ENCODE peak calls at places on chromosome 3, in eight cellular contexts. V, E, B, F, A, O, N and Q are unnamed samples.

GRCh38 chr3:58088501-58088900 is 80.3 kb downstream of the FLNB start:
- DNase-seq in V (no peak), E (no peak), B (no peak), F (no peak), A (no peak), O (no peak), N (no peak), Q (no peak)

GRCh38 chr3:141646760-141647561 is 91.1 kb upstream of the RNF7 start:
- DNase-seq in V (peak), E (peak), B (no peak), F (peak), A (peak), O (no peak), N (no peak), Q (peak)

GRCh38 chr3:139764936-139765335 is 87.2 kb upstream of the NMNAT3 start:
- DNase-seq in V (peak), E (peak), B (no peak), F (no peak), A (no peak), O (no peak), N (no peak), Q (peak)

GRCh38 chr3:129503387-129504010 is 24.9 kb upstream of the RHO start:
- DNase-seq in V (no peak), E (peak), B (no peak), F (no peak), A (no peak), O (no peak), N (no peak), Q (no peak)

GRCh38 chr3:192005989-192006388 is 545.0 kb downstream of the PYDC2 start:
- DNase-seq in V (no peak), E (no peak), B (no peak), F (no peak), A (no peak), O (no peak), N (no peak), Q (no peak)

GRCh38 chr3:143171141-143171651 is 51.6 kb downstream of the CHST2 start:
- DNase-seq in V (peak), E (no peak), B (no peak), F (no peak), A (no peak), O (no peak), N (no peak), Q (no peak)

GRCh38 chr3:21509706-21510105 is 241.3 kb downstream of the ZNF385D start:
- DNase-seq in V (no peak), E (peak), B (no peak), F (no peak), A (no peak), O (no peak), N (no peak), Q (peak)

GRCh38 chr3:14344351-14344750 is 58.1 kb upstream of the SLC6A6 start:
- DNase-seq in V (no peak), E (no peak), B (no peak), F (no peak), A (no peak), O (no peak), N (no peak), Q (no peak)

GRCh38 chr3:192434186-192434585 is 293.2 kb downstream of the FGF12 start:
- DNase-seq in V (no peak), E (no peak), B (no peak), F (no peak), A (no peak), O (no peak), N (no peak), Q (no peak)

GRCh38 chr3:183015185-183015584 is 34.8 kb upstream of the DCUN1D1 start:
- DNase-seq in V (no peak), E (no peak), B (no peak), F (no peak), A (no peak), O (no peak), N (no peak), Q (no peak)

GRCh38 chr3:177754508-177754921 is 557.2 kb upstream of the TBL1XR1 start:
- DNase-seq in V (no peak), E (peak), B (no peak), F (no peak), A (no peak), O (no peak), N (no peak), Q (no peak)

GRCh38 chr3:154229217-154229590 is 95.1 kb downstream of the DHX36 start:
- DNase-seq in V (peak), E (no peak), B (no peak), F (no peak), A (no peak), O (no peak), N (no peak), Q (no peak)

GRCh38 chr3:38626171-38626570 is 23.3 kb downstream of the SCN5A start:
- DNase-seq in V (no peak), E (peak), B (no peak), F (no peak), A (no peak), O (no peak), N (no peak), Q (no peak)

GRCh38 chr3:184456476-184456875 is 76.6 kb downstream of the CHRD start:
- DNase-seq in V (no peak), E (no peak), B (no peak), F (no peak), A (no peak), O (no peak), N (no peak), Q (no peak)

GRCh38 chr3:71056327-71056726 is 527.2 kb downstream of the FOXP1 start:
- DNase-seq in V (peak), E (peak), B (no peak), F (no peak), A (no peak), O (no peak), N (no peak), Q (peak)

GRCh38 chr3:27679691-27680090 is 42.4 kb downstream of the EOMES start:
- DNase-seq in V (no peak), E (no peak), B (no peak), F (no peak), A (no peak), O (no peak), N (no peak), Q (no peak)

GRCh38 chr3:121651684-121652083 is 9.0 kb downstream of the HCLS1 start:
- DNase-seq in V (no peak), E (peak), B (no peak), F (no peak), A (no peak), O (no peak), N (no peak), Q (peak)

GRCh38 chr3:23743141-23743784 is 62.5 kb upstream of the UBE2E1 start:
- DNase-seq in V (no peak), E (no peak), B (no peak), F (no peak), A (no peak), O (no peak), N (no peak), Q (no peak)

GRCh38 chr3:82973810-82974209 is 1212.4 kb upstream of the GBE1 start:
- DNase-seq in V (no peak), E (no peak), B (no peak), F (no peak), A (no peak), O (no peak), N (no peak), Q (peak)

GRCh38 chr3:35899245-35899644 is 259.9 kb downstream of the ARPP21 start:
- DNase-seq in V (no peak), E (no peak), B (no peak), F (no peak), A (no peak), O (no peak), N (no peak), Q (no peak)

GRCh38 chr3:64238971-64239667 is 13.9 kb upstream of the PRICKLE2 start:
- DNase-seq in V (peak), E (peak), B (no peak), F (no peak), A (peak), O (no peak), N (peak), Q (peak)

GRCh38 chr3:7630925-7631324 is 770.0 kb downstream of the GRM7 start:
- DNase-seq in V (no peak), E (no peak), B (no peak), F (no peak), A (peak), O (no peak), N (no peak), Q (peak)

GRCh38 chr3:144011251-144011799 is 39.7 kb downstream of the DIPK2A start:
- DNase-seq in V (no peak), E (no peak), B (no peak), F (no peak), A (no peak), O (no peak), N (no peak), Q (no peak)

GRCh38 chr3:182760576-182761164 is 32.6 kb upstream of the ATP11B start:
- DNase-seq in V (no peak), E (no peak), B (no peak), F (no peak), A (peak), O (no peak), N (no peak), Q (no peak)

GRCh38 chr3:141275973-141276372 is 44.3 kb downstream of the PXYLP1 start:
- DNase-seq in V (peak), E (peak), B (no peak), F (no peak), A (no peak), O (no peak), N (no peak), Q (peak)

GRCh38 chr3:145767909-145768308 is 393.1 kb downstream of the PLOD2 start:
- DNase-seq in V (no peak), E (peak), B (no peak), F (no peak), A (no peak), O (no peak), N (no peak), Q (no peak)
- TF ChIP-seq CTCF in V (no peak), E (no peak), B (no peak), F (no peak), A (no peak), O (no peak), N (peak), Q (peak)

DNA sequence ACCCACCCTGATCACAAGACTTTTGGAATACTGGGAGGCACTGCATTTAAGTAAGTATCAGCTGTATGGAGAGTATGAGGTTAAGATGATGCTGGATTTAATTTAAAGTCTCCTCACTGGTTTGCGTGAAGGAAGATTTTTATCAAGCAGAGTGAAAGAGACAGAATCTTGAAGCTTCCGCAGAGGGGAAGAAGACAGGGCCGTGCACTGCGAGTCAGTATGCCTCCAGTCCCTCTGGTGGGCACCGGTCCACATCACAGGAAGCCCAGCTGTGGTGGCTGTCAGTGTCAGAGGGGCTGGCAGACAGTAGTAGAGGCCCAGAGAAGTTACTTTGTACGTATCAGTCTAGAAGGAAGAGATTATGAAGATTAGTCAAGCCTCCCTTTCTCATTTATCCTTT is 379.0 kb upstream of the TPRG1 start:
- DNase-seq in V (no peak), E (no peak), B (no peak), F (no peak), A (no peak), O (no peak), N (peak), Q (no peak)
- TF ChIP-seq CTCF in V (no peak), E (no peak), B (no peak), F (no peak), A (no peak), O (no peak), N (peak), Q (no peak)

DNA sequence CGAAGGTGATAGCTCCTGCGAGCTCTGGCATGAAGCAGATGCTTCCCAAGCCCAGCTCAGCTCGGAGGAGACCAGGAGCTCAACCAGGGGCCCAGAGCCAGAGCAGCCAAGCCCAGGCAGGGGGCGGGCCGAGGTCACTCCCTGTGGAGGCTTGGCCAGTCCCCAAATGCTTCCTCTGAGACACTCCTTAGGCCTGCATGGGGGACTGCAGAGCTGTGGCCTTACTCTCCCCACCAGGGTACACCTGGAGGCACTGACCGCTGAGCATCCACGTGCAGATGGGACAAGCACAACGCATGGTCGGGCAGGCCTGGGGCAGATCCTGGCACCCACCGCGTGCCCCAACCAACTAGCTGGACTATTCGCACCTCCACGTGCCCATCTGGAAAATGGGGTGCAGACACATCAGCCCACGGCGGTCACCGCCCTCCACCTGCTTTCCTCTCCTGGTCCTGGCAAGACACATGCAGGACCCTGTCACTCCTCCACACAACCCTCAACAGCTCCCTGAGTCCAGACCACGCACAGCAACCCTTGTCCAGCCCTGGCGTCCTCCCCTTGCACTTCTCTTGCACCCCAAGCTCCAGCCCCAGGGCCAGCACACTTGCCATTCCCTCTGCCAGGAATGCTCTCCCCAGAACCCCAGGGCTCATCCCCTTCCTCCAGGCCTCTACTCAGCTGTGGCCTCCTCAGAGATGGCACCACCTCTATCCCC is 164.7 kb upstream of the IQSEC1 start:
- DNase-seq in V (no peak), E (no peak), B (no peak), F (no peak), A (no peak), O (no peak), N (no peak), Q (no peak)
- TF ChIP-seq CTCF in V (no peak), E (no peak), B (no peak), F (no peak), A (no peak), O (no peak), N (no peak), Q (no peak)

DNA sequence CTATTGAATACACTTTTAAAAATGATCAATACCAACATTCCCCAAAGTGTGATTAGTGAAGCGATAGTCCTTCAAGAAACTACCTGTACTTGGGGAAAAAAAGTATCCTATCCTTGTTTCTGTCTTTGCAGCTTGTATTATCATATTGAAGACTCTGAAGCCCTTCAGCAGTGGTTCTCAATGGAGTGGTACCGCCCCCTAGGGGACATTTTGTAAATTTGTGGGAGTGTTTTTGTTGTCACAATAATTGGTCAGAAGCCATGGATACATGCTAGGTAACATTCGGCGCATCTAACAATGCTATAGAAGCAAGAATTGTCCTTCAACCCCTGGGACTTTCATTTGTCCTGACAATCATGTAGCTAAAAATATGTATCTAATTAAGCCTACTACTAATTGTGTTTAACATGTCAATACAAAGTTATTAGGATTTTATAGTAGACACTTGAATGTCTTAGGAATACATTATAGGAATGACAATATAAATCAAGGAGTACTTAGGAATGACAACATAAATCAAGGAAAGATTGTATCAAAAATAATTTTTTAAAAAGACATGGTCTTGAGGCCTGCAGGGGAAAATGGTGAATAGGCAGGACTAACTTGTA is 53.7 kb downstream of the NMD3 start:
- DNase-seq in V (peak), E (peak), B (no peak), F (no peak), A (peak), O (peak), N (no peak), Q (peak)
- TF ChIP-seq CTCF in V (peak), E (peak), B (no peak), F (no peak), A (peak), O (peak), N (peak), Q (peak)

DNA sequence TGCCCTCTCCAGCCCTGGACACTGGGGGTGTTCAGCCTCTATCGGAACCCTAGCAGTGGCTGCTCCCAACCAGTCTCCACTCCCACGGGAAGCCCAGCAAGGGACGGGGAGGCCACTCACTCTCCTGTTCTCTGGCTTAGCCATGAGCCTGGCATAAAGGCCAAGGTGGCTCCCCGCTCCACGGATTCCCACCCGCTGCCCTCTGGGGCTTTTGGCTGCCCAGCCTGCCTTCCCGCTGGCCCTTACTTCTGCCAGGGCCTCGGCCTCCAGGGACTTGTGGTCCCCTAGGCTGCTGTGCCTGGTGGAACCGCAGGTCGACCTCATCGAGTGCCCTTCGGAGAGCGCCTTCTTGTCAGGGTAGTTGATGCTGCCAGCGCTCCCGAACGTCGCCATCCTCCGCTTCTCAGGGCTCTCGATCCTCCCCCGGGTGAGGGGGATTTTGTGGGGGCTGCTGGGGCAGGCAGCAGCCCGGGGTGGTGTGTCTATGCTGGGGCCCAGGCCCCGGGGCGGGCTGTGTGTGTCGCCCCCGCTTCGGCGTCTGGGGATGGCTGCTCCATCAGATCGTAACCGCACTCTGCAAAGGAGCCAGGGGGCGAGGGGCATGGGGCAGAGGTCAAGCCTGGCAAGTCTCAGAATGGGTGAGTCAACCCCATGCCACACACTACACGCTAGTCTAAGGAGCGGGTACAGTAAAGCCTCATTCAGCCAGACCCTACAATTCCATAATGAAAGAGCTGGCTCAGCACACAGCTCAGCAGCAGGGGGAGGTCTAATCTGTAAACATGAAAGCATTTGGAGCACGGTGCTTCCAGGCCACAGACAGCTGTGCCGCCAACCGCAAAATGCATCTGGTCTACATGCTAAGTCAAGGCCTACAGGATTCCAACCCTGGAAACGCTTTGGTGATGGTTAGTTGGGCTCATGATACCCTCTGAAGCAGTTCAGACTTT is 27.3 kb upstream of the RAD18 start:
- DNase-seq in V (no peak), E (no peak), B (no peak), F (no peak), A (peak), O (no peak), N (no peak), Q (no peak)
- TF ChIP-seq CTCF in V (no peak), E (no peak), B (no peak), F (no peak), A (no peak), O (no peak), N (no peak), Q (no peak)

DNA sequence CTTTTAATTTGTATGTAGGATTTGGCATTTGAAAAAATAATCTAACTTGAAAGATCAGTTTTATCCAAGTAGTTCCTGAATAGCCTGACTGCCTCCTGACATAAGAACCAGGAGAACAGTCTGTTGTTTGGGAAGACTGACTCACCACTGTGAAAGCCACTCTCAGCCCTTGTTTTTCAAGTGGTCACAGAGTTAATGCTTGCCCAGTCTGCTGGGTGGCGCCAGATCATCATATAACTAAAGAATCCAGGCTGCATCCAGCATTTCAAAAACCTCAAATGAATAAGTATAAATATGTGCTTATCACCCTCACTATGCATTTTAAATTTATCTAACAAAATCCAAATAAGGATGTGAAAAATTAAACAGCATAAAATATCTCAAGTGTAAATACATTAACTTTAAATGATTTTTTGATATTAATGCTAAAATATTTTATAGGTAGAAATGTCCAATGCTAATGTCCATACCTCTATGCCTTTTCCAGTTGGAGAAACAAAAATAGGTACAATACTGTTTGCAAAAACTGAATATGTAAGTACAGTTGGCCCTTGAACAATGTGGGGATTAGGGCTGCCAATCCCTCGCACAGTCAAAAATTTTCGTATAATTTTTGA is 26.9 kb upstream of the ZBBX start:
- DNase-seq in V (peak), E (peak), B (no peak), F (peak), A (peak), O (no peak), N (peak), Q (peak)
- TF ChIP-seq CTCF in V (peak), E (peak), B (no peak), F (no peak), A (peak), O (peak), N (peak), Q (peak)

DNA sequence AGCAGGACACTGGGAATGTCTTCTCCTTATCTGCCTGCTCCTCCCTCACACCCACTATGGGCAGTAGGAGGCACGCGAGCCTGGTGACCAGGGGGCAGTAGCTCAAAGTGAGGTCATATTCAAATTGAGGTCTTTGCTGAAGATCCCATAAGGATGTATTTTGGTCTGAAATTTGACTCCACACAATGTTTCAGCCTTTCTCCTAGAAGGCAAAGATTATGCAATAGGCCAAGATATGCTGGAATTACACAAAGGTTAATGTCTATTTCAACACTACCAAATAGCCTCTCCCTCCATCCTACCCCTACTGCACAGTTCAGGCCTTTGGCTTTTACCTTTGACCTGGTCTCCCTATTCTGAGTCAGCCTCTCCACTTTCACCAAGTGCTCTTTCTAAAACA is 203.0 kb downstream of the TIGIT start:
- DNase-seq in V (no peak), E (peak), B (no peak), F (no peak), A (no peak), O (no peak), N (no peak), Q (peak)
- TF ChIP-seq CTCF in V (no peak), E (no peak), B (no peak), F (no peak), A (no peak), O (no peak), N (no peak), Q (no peak)

GRCh38 chr3:112143689-112144088 is 10.6 kb upstream of the GCSAM start:
- DNase-seq in V (no peak), E (no peak), B (no peak), F (no peak), A (no peak), O (no peak), N (no peak), Q (no peak)

GRCh38 chr3:112149136-112149535 is 16.1 kb upstream of the GCSAM start:
- DNase-seq in V (peak), E (peak), B (no peak), F (no peak), A (no peak), O (no peak), N (no peak), Q (peak)

GRCh38 chr3:112140584-112140983 is 7.5 kb upstream of the GCSAM start:
- DNase-seq in V (no peak), E (no peak), B (no peak), F (no peak), A (no peak), O (no peak), N (no peak), Q (no peak)

GRCh38 chr3:112143251-112143650 is 10.2 kb upstream of the GCSAM start:
- DNase-seq in V (peak), E (peak), B (no peak), F (no peak), A (no peak), O (no peak), N (no peak), Q (no peak)
- TF ChIP-seq CTCF in V (no peak), E (no peak), B (no peak), F (no peak), A (no peak), O (no peak), N (no peak), Q (no peak)